ENCODE peak calls at places on chromosome 9, in five cellular contexts. O is stimulated activated CD4-positive, alpha-beta T cell treated with anti-CD3 and anti-CD28 coated beads, Interleukin-4, amount 100 ng/mL, for 1 hour; Q is activated T-cell treated with anti-CD3 and anti-CD28 coated beads for 24 hours; E is H4; W is neural crest cell. D is an unnamed sample.

GRCh38 chr9:38208206-38208901 is 139.3 kb upstream of the SHB start:
- DNase-seq in O (no peak), Q (no peak), E (peak), W (no peak), D (no peak)

GRCh38 chr9:34010979-34011378 is 37.7 kb downstream of the UBAP2 start:
- DNase-seq in O (no peak), Q (no peak), E (no peak), W (no peak), D (no peak)

GRCh38 chr9:92887880-92888338 is 10.1 kb upstream of the ZNF484 start:
- DNase-seq in O (peak), Q (no peak), E (no peak), W (no peak), D (no peak)

GRCh38 chr9:75200892-75201470 is 112.7 kb downstream of the OSTF1 start:
- DNase-seq in O (no peak), Q (no peak), E (no peak), W (peak), D (no peak)

GRCh38 chr9:16039103-16039987 is 486.5 kb downstream of the CCDC171 start:
- DNase-seq in O (no peak), Q (no peak), E (no peak), W (no peak), D (no peak)

GRCh38 chr9:4339783-4340335 is 40.0 kb upstream of the GLIS3 start:
- DNase-seq in O (no peak), Q (no peak), E (no peak), W (no peak), D (no peak)

GRCh38 chr9:121576281-121577075 is 75.0 kb upstream of the DAB2IP start:
- DNase-seq in O (no peak), Q (no peak), E (no peak), W (no peak), D (no peak)

GRCh38 chr9:2833096-2833495 is 10.8 kb downstream of the PUM3 start:
- DNase-seq in O (no peak), Q (no peak), E (no peak), W (no peak), D (no peak)

GRCh38 chr9:7216004-7216821 is 458.4 kb downstream of the KDM4C start:
- DNase-seq in O (peak), Q (peak), E (peak), W (no peak), D (no peak)

GRCh38 chr9:136220017-136220729 is 15.2 kb upstream of the LHX3 start:
- DNase-seq in O (no peak), Q (no peak), E (peak), W (no peak), D (no peak)

GRCh38 chr9:91740713-91741112 is 209.3 kb downstream of the ROR2 start:
- DNase-seq in O (no peak), Q (no peak), E (no peak), W (no peak), D (no peak)

GRCh38 chr9:98488578-98489312 is 220.0 kb downstream of the GABBR2 start:
- DNase-seq in O (no peak), Q (no peak), E (peak), W (no peak), D (no peak)

GRCh38 chr9:135249191-135249590 is 161.7 kb downstream of the OLFM1 start:
- DNase-seq in O (no peak), Q (no peak), E (no peak), W (no peak), D (no peak)

GRCh38 chr9:14062449-14063187 is 251.3 kb downstream of the NFIB start:
- DNase-seq in O (no peak), Q (no peak), E (no peak), W (no peak), D (no peak)

GRCh38 chr9:131402738-131403492 is 9.0 kb downstream of the PRRC2B start:
- DNase-seq in O (no peak), Q (no peak), E (peak), W (peak), D (peak)

GRCh38 chr9:93190656-93191353 is 6.9 kb downstream of the WNK2 start:
- DNase-seq in O (no peak), Q (no peak), E (no peak), W (no peak), D (no peak)